ENCODE peak calls at places on chromosome 1, in four cellular contexts. G, R, V and D are unnamed samples.

GRCh38 chr1:171984262-171984661 is 143.0 kb downstream of the DNM3 start:
- DNase-seq in G (peak), R (no peak), V (no peak), D (no peak)

GRCh38 chr1:171226757-171227370 is 21.4 kb upstream of the FMO1 start:
- DNase-seq in V (no peak), G (peak), R (peak), D (no peak)

GRCh38 chr1:117092594-117092993 is 29.0 kb downstream of the TRIM45 start:
- DNase-seq in V (no peak), G (no peak), R (no peak), D (no peak)

GRCh38 chr1:227885648-227886502 is 61.9 kb downstream of the WNT9A start:
- DNase-seq in V (no peak), G (peak), R (no peak), D (peak)

GRCh38 chr1:108719654-108720435 is 7.1 kb downstream of the FNDC7 start:
- DNase-seq in R (peak), V (no peak), G (peak), D (peak)

GRCh38 chr1:158124034-158124433 is 56.7 kb upstream of the CD1D start:
- DNase-seq in G (no peak), R (no peak), V (no peak), D (no peak)

GRCh38 chr1:182317489-182318180 is 74.0 kb downstream of the GLUL start:
- DNase-seq in R (no peak), G (no peak), V (no peak), D (no peak)

GRCh38 chr1:232553050-232553754 is 76.7 kb downstream of the SIPA1L2 start:
- DNase-seq in G (peak), R (no peak), V (no peak), D (peak)

GRCh38 chr1:101357444-101357986 is 120.7 kb downstream of the S1PR1 start:
- DNase-seq in R (peak), V (peak), G (peak), D (no peak)

GRCh38 chr1:70044832-70045231 is 160.5 kb downstream of the LRRC40 start:
- DNase-seq in V (no peak), G (peak), R (peak), D (no peak)

GRCh38 chr1:16464917-16465625 is 24.5 kb downstream of the NECAP2 start:
- DNase-seq in R (no peak), V (no peak), G (no peak), D (no peak)

GRCh38 chr1:82449671-82450070 is 648.9 kb downstream of the ADGRL2 start:
- DNase-seq in V (no peak), R (no peak), G (peak), D (no peak)

GRCh38 chr1:108692724-108693655 is 880 bp downstream of the PRPF38B start:
- DNase-seq in G (peak), V (peak), R (peak), D (no peak)

GRCh38 chr1:112743174-112744018 is 28.3 kb upstream of the PPM1J start:
- DNase-seq in V (no peak), R (no peak), G (peak), D (no peak)

GRCh38 chr1:1434131-1434811 is 1.2 kb upstream of the VWA1 start:
- DNase-seq in G (no peak), V (no peak), R (no peak), D (peak)

GRCh38 chr1:38612956-38613355 is 246.6 kb downstream of the RRAGC start:
- DNase-seq in R (no peak), G (no peak), V (no peak), D (no peak)